ENCODE peak calls at places on chromosomes 1 and 21, in four cellular contexts. K is LoVo, F is fibroblast of mammary gland, W is erythroblast. D is an unnamed sample.

GRCh38 chr1:34066921-34067603 is 98.0 kb downstream of the CSMD2 start:
- DNase-seq in F (peak), W (no peak), K (no peak), D (no peak)

GRCh38 chr1:50783286-50783685 is 176.8 kb downstream of the FAF1 start:
- DNase-seq in F (peak), K (no peak), W (no peak), D (no peak)

GRCh38 chr21:45409466-45410150 is 4.6 kb downstream of the COL18A1 start:
- DNase-seq in K (no peak), F (peak), W (peak), D (peak)

GRCh38 chr1:14924455-14925325 is 228.9 kb upstream of the TMEM51 start:
- DNase-seq in K (peak), F (peak), W (no peak), D (peak)

GRCh38 chr1:210371916-210372315 is 43.2 kb downstream of the HHAT start:
- DNase-seq in K (no peak), F (no peak), W (no peak), D (no peak)

GRCh38 chr1:105204836-105205371 is 1455.2 kb downstream of the AMY1C start:
- DNase-seq in K (no peak), F (no peak), W (no peak), D (no peak)

GRCh38 chr1:230332429-230333088 is 93.6 kb downstream of the PGBD5 start:
- DNase-seq in W (no peak), F (no peak), K (no peak), D (no peak)

GRCh38 chr1:200588698-200589097 is 31.9 kb downstream of the KIF14 start:
- DNase-seq in W (no peak), F (no peak), K (no peak), D (no peak)

GRCh38 chr1:30677471-30677870 is 45.9 kb downstream of the MATN1 start:
- DNase-seq in F (no peak), W (no peak), K (no peak), D (peak)

GRCh38 chr1:164969256-164969655 is 387.3 kb downstream of the LMX1A start:
- DNase-seq in K (no peak), F (no peak), W (no peak), D (no peak)

GRCh38 chr1:235901461-235901860 is 34.8 kb upstream of the LYST start:
- DNase-seq in F (peak), W (no peak), K (no peak), D (no peak)

GRCh38 chr1:184941735-184942134 is 32.6 kb downstream of the NIBAN1 start:
- DNase-seq in K (no peak), W (no peak), F (no peak), D (no peak)

GRCh38 chr1:12618661-12619395 is 818 bp upstream of the DHRS3 start:
- DNase-seq in F (peak), W (peak), K (peak), D (peak)

GRCh38 chr1:77370588-77371306 is 88.9 kb downstream of the AK5 start:
- DNase-seq in F (peak), W (no peak), K (peak), D (peak)

GRCh38 chr1:154809436-154810413 is 60.4 kb downstream of the KCNN3 start:
- DNase-seq in K (no peak), W (no peak), F (peak), D (peak)

GRCh38 chr1:178209935-178210334 is 116.0 kb downstream of the RASAL2 start:
- DNase-seq in K (no peak), W (no peak), F (no peak), D (no peak)

GRCh38 chr1:220060876-220061275 is 14.6 kb upstream of the EPRS1 start:
- DNase-seq in W (no peak), F (no peak), K (no peak), D (no peak)

GRCh38 chr1:8702121-8702520 is 115.3 kb downstream of the RERE start:
- DNase-seq in K (peak), W (peak), F (peak), D (peak)

GRCh38 chr1:54611621-54612020 is 11.7 kb downstream of the FAM151A start:
- DNase-seq in K (no peak), W (no peak), F (no peak), D (no peak)

GRCh38 chr1:172790245-172790644 is 131.3 kb downstream of the FASLG start:
- DNase-seq in K (no peak), F (no peak), W (no peak), D (no peak)

GRCh38 chr21:45534591-45535331 is 7.5 kb downstream of the SLC19A1 start:
- DNase-seq in W (no peak), K (no peak), F (no peak), D (no peak)

D was measured in epithelial cell of esophagus.